ENCODE peak calls at places on chromosome 22, in four cellular contexts. One of them, this sample, is unnamed.
A peak's percentile ranks its signal among the peaks of the same experiment; 100 is the strongest.

GRCh38 chr22:27318516-27318915 is 483.0 kb downstream of the MN1 start:
- DNase-seq in GM12878: no peak
- DNase-seq in HL-60: no peak
- DNase-seq in K562: no peak
- DNase-seq in this sample: no peak

GRCh38 chr22:37258810-37259472 is 14.9 kb upstream of the RAC2 start:
- DNase-seq in GM12878: no peak
- DNase-seq in HL-60: no peak
- DNase-seq in K562: no peak
- DNase-seq in this sample: no peak

GRCh38 chr22:38727530-38728451 is 22.0 kb downstream of the GTPBP1 start:
- DNase-seq in GM12878: no peak
- DNase-seq in HL-60: no peak
- DNase-seq in K562: no peak
- DNase-seq in this sample: no peak

GRCh38 chr22:45583504-45583903 is 80.8 kb downstream of the FBLN1 start:
- DNase-seq in GM12878: no peak
- DNase-seq in HL-60: peak; percentile 88
- DNase-seq in K562: no peak
- DNase-seq in this sample: peak; percentile 49

GRCh38 chr22:30825711-30826505 is 131.2 kb downstream of the OSBP2 start:
- DNase-seq in GM12878: no peak
- DNase-seq in HL-60: no peak
- DNase-seq in K562: no peak
- DNase-seq in this sample: no peak

GRCh38 chr22:36220457-36220921 is 18.8 kb downstream of the APOL2 start:
- DNase-seq in GM12878: no peak
- DNase-seq in HL-60: no peak
- DNase-seq in K562: no peak
- DNase-seq in this sample: no peak

GRCh38 chr22:19855504-19856409 is 1.1 kb upstream of the GNB1L start:
- DNase-seq in GM12878: peak; percentile 35
- DNase-seq in HL-60: peak; percentile 82
- DNase-seq in K562: peak; percentile 96
- DNase-seq in this sample: no peak

GRCh38 chr22:40332319-40332781 is 13.9 kb upstream of the ADSL start:
- DNase-seq in GM12878: no peak
- DNase-seq in HL-60: no peak
- DNase-seq in K562: no peak
- DNase-seq in this sample: no peak

GRCh38 chr22:17368727-17369552 is at the start of gene CECR2:
- DNase-seq in GM12878: peak; percentile 7
- DNase-seq in HL-60: no peak
- DNase-seq in K562: peak; percentile 61
- DNase-seq in this sample: no peak

GRCh38 chr22:31248965-31249940 is 37.2 kb downstream of the LIMK2 start:
- DNase-seq in GM12878: no peak
- DNase-seq in HL-60: no peak
- DNase-seq in K562: no peak
- DNase-seq in this sample: no peak

GRCh38 chr22:35866646-35867045 is 149.0 kb downstream of the APOL5 start:
- DNase-seq in GM12878: no peak
- DNase-seq in HL-60: no peak
- DNase-seq in K562: no peak
- DNase-seq in this sample: no peak

GRCh38 chr22:40416636-40417035 is 46.2 kb downstream of the SGSM3 start:
- DNase-seq in GM12878: no peak
- DNase-seq in HL-60: no peak
- DNase-seq in K562: no peak
- DNase-seq in this sample: no peak

GRCh38 chr22:31343235-31344191 is 2.6 kb downstream of the PATZ1 start:
- DNase-seq in GM12878: no peak
- DNase-seq in HL-60: peak; percentile 68
- DNase-seq in K562: no peak
- DNase-seq in this sample: no peak

GRCh38 chr22:44540756-44541670 is 43.0 kb upstream of the RTL6 start:
- DNase-seq in GM12878: no peak
- DNase-seq in HL-60: peak; percentile 2
- DNase-seq in K562: no peak
- DNase-seq in this sample: no peak

GRCh38 chr22:19605508-19606331 is 81.5 kb upstream of the CLDN5 start:
- DNase-seq in GM12878: no peak
- DNase-seq in HL-60: no peak
- DNase-seq in K562: peak; percentile 30
- DNase-seq in this sample: no peak

GRCh38 chr22:25390297-25391240 is 171.1 kb downstream of the CRYBB2 start:
- DNase-seq in GM12878: no peak
- DNase-seq in HL-60: no peak
- DNase-seq in K562: no peak
- DNase-seq in this sample: no peak

GRCh38 chr22:37428649-37429586 is 1.6 kb upstream of the ELFN2 start:
- DNase-seq in GM12878: no peak
- DNase-seq in HL-60: peak; percentile 45
- DNase-seq in K562: peak; percentile 56
- DNase-seq in this sample: peak; percentile 64

GRCh38 chr22:45889539-45890350 is 87.2 kb downstream of the WNT7B start:
- DNase-seq in GM12878: no peak
- DNase-seq in HL-60: no peak
- DNase-seq in K562: no peak
- DNase-seq in this sample: no peak

GRCh38 chr22:25900880-25901279 is 158.9 kb downstream of the MYO18B start:
- DNase-seq in GM12878: no peak
- DNase-seq in HL-60: no peak
- DNase-seq in K562: peak; percentile 42
- DNase-seq in this sample: no peak

GRCh38 chr22:36977401-36977861 is 41.8 kb downstream of the TST start:
- DNase-seq in GM12878: peak; percentile 28
- DNase-seq in HL-60: peak; percentile 53
- DNase-seq in K562: peak; percentile 73
- DNase-seq in this sample: peak; percentile 62

GRCh38 chr22:36595154-36595553 is 66.2 kb upstream of the EIF3D start:
- DNase-seq in GM12878: no peak
- DNase-seq in HL-60: no peak
- DNase-seq in K562: no peak
- DNase-seq in this sample: no peak

GRCh38 chr22:50476819-50477344 is 2.0 kb upstream of the SBF1 start:
- DNase-seq in GM12878: no peak
- DNase-seq in HL-60: no peak
- DNase-seq in K562: no peak
- DNase-seq in this sample: no peak
- TF ChIP-seq SPI1 in GM12878: no peak
- TF ChIP-seq SPI1 in HL-60: no peak
- TF ChIP-seq SPI1 in K562: no peak
- TF ChIP-seq SPI1 in this sample: no peak

DNA sequence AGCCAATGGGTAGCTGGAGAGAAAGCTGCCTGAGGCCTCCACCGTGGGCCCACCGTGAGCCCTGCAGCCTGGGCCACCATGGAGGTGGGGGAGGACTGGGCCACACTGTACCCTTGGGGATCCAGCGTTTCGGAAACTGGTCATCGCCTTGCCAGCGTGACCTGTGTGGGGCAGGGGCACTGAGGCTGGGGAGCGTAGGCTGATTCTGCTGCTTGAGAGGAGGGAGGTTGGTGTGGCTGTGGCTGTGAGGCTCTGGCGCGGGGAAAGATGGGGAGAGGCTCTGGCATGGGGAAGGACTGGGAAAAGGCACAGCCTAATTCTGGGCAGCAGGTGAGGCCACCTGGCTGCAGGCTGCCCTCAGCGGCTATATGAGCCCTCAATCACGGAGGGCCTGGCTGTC is 12.6 kb upstream of the TTLL12 start:
- DNase-seq in GM12878: no peak
- DNase-seq in HL-60: no peak
- DNase-seq in K562: no peak
- DNase-seq in this sample: no peak
- TF ChIP-seq SPI1 in GM12878: no peak
- TF ChIP-seq SPI1 in HL-60: no peak
- TF ChIP-seq SPI1 in K562: no peak
- TF ChIP-seq SPI1 in this sample: no peak

GRCh38 chr22:49622241-49623105 is 205.2 kb downstream of the BRD1 start:
- DNase-seq in GM12878: no peak
- DNase-seq in HL-60: no peak
- DNase-seq in K562: no peak
- DNase-seq in this sample: no peak
- TF ChIP-seq SPI1 in GM12878: no peak
- TF ChIP-seq SPI1 in HL-60: no peak
- TF ChIP-seq SPI1 in K562: no peak
- TF ChIP-seq SPI1 in this sample: no peak

GRCh38 chr22:28410050-28410816 is 269.4 kb downstream of the TTC28 start:
- DNase-seq in GM12878: no peak
- DNase-seq in HL-60: no peak
- DNase-seq in K562: no peak
- DNase-seq in this sample: no peak
- TF ChIP-seq SPI1 in GM12878: no peak
- TF ChIP-seq SPI1 in HL-60: no peak
- TF ChIP-seq SPI1 in K562: no peak
- TF ChIP-seq SPI1 in this sample: no peak

DNA sequence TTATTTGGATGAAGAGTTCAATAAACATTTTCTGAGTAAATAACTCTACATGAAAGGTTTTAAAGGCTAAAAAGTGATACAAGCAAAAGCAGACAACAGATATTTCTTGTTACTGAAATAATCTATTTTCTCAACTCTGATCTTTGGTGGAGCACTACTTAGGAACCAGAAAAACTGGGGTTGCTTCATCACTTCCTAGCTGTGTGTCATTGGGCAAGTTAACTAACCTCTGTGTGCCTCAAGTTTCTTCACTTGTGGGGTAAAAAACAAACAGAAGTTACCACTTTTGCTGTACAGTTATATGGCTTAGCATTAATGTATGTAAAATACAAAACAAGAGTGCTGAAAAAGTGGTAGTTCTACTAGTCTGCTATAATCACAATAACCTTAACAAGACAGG is 5.6 kb downstream of the MAPK1 start:
- DNase-seq in GM12878: no peak
- DNase-seq in HL-60: peak; percentile 67
- DNase-seq in K562: no peak
- DNase-seq in this sample: no peak
- TF ChIP-seq SPI1 in GM12878: no peak
- TF ChIP-seq SPI1 in HL-60: no peak
- TF ChIP-seq SPI1 in K562: no peak
- TF ChIP-seq SPI1 in this sample: no peak